ENCODE peak calls at places on chromosomes 6 and 20, in eight cellular contexts. B, D, I, Z, P, K, H and N are unnamed samples.
A peak's percentile ranks its signal among the peaks of the same experiment; 100 is the strongest.

GRCh38 chr6:104887350-104887749 is 27.6 kb upstream of the HACE1 start:
- DNase-seq in B (peak; percentile 23), D (peak; percentile 12), H (peak; percentile 39), Z (peak; percentile 44), K (no peak), I (no peak), P (peak; percentile 16), N (no peak)

GRCh38 chr6:22025468-22026159 is 271.2 kb downstream of the PRL start:
- DNase-seq in D (peak; percentile 60), H (peak; percentile 48), K (no peak), B (peak; percentile 85), I (no peak), Z (peak; percentile 80), P (peak; percentile 5), N (no peak)

GRCh38 chr6:39426057-39426592 is 103.6 kb upstream of the KCNK16 start:
- DNase-seq in B (no peak), I (peak; percentile 37), H (peak; percentile 92), D (peak; percentile 93), K (no peak), Z (no peak), P (no peak), N (no peak)

GRCh38 chr6:57262491-57262890 is 40.4 kb upstream of the RAB23 start:
- DNase-seq in K (peak; percentile 80), I (no peak), Z (no peak), P (no peak), H (peak; percentile 63), D (peak; percentile 80), B (no peak), N (no peak)

GRCh38 chr20:57264908-57265648 is 1.4 kb downstream of the BMP7 start:
- DNase-seq in H (no peak), I (no peak), B (no peak), K (no peak), D (no peak), Z (peak; percentile 71), P (no peak), N (no peak)

GRCh38 chr6:27754408-27754782 is 157.8 kb downstream of the OR2B2 start:
- DNase-seq in I (no peak), B (no peak), D (no peak), K (no peak), Z (no peak), P (no peak), H (no peak), N (no peak)

GRCh38 chr20:25047766-25048165 is 10.2 kb downstream of the ACSS1 start:
- DNase-seq in H (no peak), D (no peak), I (peak; percentile 23), K (peak; percentile 24), Z (no peak), B (no peak), P (no peak), N (peak; percentile 19)

GRCh38 chr20:41179961-41180360 is 42.6 kb downstream of the PLCG1 start:
- DNase-seq in P (no peak), B (no peak), K (no peak), H (no peak), Z (no peak), I (no peak), D (no peak), N (no peak)

GRCh38 chr6:52271852-52272460 is 12.6 kb downstream of the MCM3 start:
- DNase-seq in P (peak; percentile 15), B (no peak), Z (no peak), I (no peak), K (no peak), D (no peak), H (no peak), N (no peak)

GRCh38 chr6:143675327-143675900 is 2.4 kb upstream of the PHACTR2 start:
- DNase-seq in D (no peak), K (no peak), I (no peak), Z (no peak), P (no peak), B (no peak), H (peak; percentile 8), N (no peak)

GRCh38 chr6:143675946-143676345 is 1.8 kb upstream of the PHACTR2 start:
- DNase-seq in P (no peak), D (peak; percentile 67), Z (no peak), K (no peak), H (peak; percentile 64), B (no peak), I (peak; percentile 97), N (no peak)

GRCh38 chr6:143677577-143677890 is 231 bp upstream of the PHACTR2 start:
- DNase-seq in B (no peak), Z (no peak), P (no peak), K (no peak), H (no peak), D (no peak), I (no peak), N (no peak)

GRCh38 chr6:143677891-143678737 is at the start of gene PHACTR2:
- DNase-seq in B (no peak), I (peak; percentile 41), Z (peak; percentile 91), K (peak; percentile 90), P (peak; percentile 51), H (peak; percentile 91), D (peak; percentile 86), N (peak; percentile 34)

GRCh38 chr6:143676437-143677045 is 1.2 kb upstream of the PHACTR2 start:
- DNase-seq in K (no peak), I (peak; percentile 76), D (no peak), H (peak; percentile 2), P (no peak), B (no peak), Z (peak; percentile 70), N (no peak)
- H3K4me3 ChIP-seq in K (no peak overlapping the region), I (peak overlapping the region; percentile 45), D (no peak overlapping the region), H (peak overlapping the region; percentile 35), P (no peak overlapping the region), B (no peak overlapping the region), Z (peak overlapping the region; percentile 15), N (no peak overlapping the region)

DNA sequence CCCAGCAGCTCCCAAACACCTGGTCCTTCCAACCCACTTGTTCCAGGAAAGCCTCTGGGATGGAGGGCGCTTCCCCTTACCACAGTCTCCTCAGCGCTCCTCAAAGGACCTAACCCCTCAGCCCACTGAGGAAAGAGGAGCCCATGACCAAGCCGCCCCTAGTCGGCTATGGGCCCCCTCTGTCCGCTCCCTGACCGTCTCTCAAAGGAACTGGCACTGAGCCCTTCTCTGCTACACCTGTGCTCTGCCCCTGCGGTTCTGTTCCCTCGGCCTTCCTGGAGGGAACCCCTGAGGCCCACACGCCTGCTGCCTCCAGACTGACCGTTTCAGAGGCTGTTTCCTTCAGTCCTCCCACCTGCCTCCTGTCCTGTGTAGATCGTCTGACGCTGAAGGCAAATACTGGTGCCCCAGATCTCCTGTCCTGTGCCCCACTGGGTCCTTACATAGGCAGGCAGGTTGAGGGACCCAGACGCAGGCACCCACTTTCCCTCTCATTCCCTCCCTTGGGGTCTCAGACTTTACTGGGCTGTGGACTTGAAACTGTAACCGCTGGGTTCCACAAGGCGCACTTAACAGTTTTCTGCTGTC is 1.9 kb upstream of the SLC4A11 start:
- DNase-seq in K (no peak), H (no peak), B (no peak), Z (no peak), P (no peak), D (no peak), I (no peak), N (no peak)
- H3K4me3 ChIP-seq in K (no peak overlapping the region), H (no peak overlapping the region), B (no peak overlapping the region), Z (peak overlapping the region; percentile 96), P (no peak overlapping the region), D (peak overlapping the region; percentile 71), I (no peak overlapping the region), N (no peak overlapping the region)

GRCh38 chr20:47350181-47350550 is 6.3 kb downstream of the ZMYND8 start:
- DNase-seq in H (no peak), Z (no peak), K (no peak), I (no peak), B (peak; percentile 54), P (peak; percentile 64), D (no peak), N (no peak)

GRCh38 chr20:47352332-47353223 is 3.9 kb downstream of the ZMYND8 start:
- DNase-seq in I (no peak), H (no peak), P (no peak), B (peak; percentile 36), K (no peak), Z (peak; percentile 52), D (no peak), N (no peak)

GRCh38 chr20:47353224-47353696 is 3.2 kb downstream of the ZMYND8 start:
- DNase-seq in B (no peak), I (no peak), D (no peak), P (no peak), K (no peak), H (no peak), Z (no peak), N (no peak)

GRCh38 chr20:47350691-47351545 is 5.6 kb downstream of the ZMYND8 start:
- DNase-seq in P (no peak), D (no peak), Z (no peak), K (no peak), B (no peak), I (no peak), H (no peak), N (no peak)

DNA sequence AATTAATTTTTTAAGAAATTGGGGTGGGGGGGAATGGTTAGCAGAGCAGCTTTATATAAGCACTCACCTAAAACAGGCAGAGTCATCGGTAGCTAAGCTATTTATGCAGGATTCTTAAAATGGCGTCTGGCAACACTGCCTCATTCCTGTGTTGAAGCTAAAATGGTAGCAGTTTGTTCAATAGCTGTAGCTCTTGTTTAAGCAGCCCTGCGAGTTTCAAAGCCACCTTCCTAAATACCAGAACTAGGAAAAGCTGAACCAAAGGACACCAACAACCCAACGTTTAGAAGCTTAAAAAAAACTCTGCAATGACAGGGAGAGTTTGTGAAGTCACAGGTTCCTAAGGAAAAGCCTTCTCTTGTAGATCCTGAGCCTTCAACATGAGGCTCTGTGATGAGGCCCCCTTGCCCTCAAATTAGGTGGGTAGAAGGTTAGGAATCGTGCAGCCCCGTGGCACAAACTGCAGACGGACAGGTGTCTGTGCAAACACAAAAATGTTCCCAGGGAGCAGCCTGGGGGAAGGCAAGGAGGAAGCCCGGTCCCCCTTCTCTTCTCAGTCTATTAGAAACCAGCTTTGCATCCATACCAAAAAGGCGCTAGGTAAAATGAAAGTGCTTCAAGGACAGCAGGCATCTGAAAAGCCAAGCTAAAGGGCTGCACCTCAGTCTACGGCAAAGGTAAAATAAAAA is 4.7 kb downstream of the ZMYND8 start:
- DNase-seq in D (no peak), H (no peak), P (no peak), B (peak; percentile 65), I (no peak), Z (peak; percentile 81), K (no peak), N (no peak)
- H3K4me3 ChIP-seq in D (peak overlapping the region; percentile 11), H (no peak overlapping the region), P (peak overlapping the region; percentile 40), B (peak overlapping the region; percentile 67), I (peak overlapping the region; percentile 13), Z (peak overlapping the region; percentile 22), K (no peak overlapping the region), N (no peak overlapping the region)

GRCh38 chr6:31139599-31139998 is 733 bp upstream of the PSORS1C2 start:
- DNase-seq in B (no peak), Z (peak; percentile 79), H (peak; percentile 33), K (no peak), P (no peak), I (no peak), D (peak; percentile 54), N (no peak)

GRCh38 chr6:31135710-31136109 is 3.2 kb downstream of the PSORS1C2 start:
- DNase-seq in H (no peak), I (no peak), K (no peak), Z (no peak), P (no peak), D (no peak), B (peak; percentile 49), N (no peak)

GRCh38 chr6:31140643-31141042 is 1.8 kb upstream of the PSORS1C2 start:
- DNase-seq in D (no peak), H (no peak), Z (no peak), P (no peak), I (no peak), B (no peak), K (no peak), N (no peak)

GRCh38 chr6:31142356-31142755 is 3.5 kb upstream of the PSORS1C2 start:
- DNase-seq in P (no peak), H (no peak), B (no peak), D (no peak), Z (no peak), K (no peak), I (no peak), N (no peak)

GRCh38 chr6:31138982-31139381 is at the start of gene PSORS1C2:
- DNase-seq in Z (no peak), K (no peak), H (no peak), P (no peak), I (no peak), B (no peak), D (no peak), N (no peak)
- H3K4me3 ChIP-seq in Z (peak within 1 kb of the TSS; percentile 32), K (no peak within 1 kb of the TSS), H (no peak within 1 kb of the TSS), P (no peak within 1 kb of the TSS), I (no peak within 1 kb of the TSS), B (no peak within 1 kb of the TSS), D (no peak within 1 kb of the TSS), N (no peak within 1 kb of the TSS)